ENCODE peak calls at places on chromosomes 11 and 22, in four cellular contexts. One of them, this sample, is unnamed.

GRCh38 chr11:64769283-64769682 is 9.1 kb downstream of the SF1 start:
- DNase-seq in GM12878: no peak
- DNase-seq in K562: no peak
- DNase-seq in H1: no peak
- DNase-seq in this sample: no peak

GRCh38 chr11:27913650-27914049 is 194.3 kb downstream of the KIF18A start:
- DNase-seq in H1: no peak
- DNase-seq in K562: no peak
- DNase-seq in GM12878: no peak
- DNase-seq in this sample: no peak

GRCh38 chr11:102683277-102683676 is 22.3 kb downstream of the MMP27 start:
- DNase-seq in K562: no peak
- DNase-seq in GM12878: no peak
- DNase-seq in H1: no peak
- DNase-seq in this sample: peak

GRCh38 chr11:530960-531825 is 4.2 kb downstream of the HRAS start:
- DNase-seq in K562: no peak
- DNase-seq in H1: peak
- DNase-seq in GM12878: no peak
- DNase-seq in this sample: no peak

GRCh38 chr11:133964356-133964755 is 7.6 kb upstream of the IGSF9B start:
- DNase-seq in H1: no peak
- DNase-seq in GM12878: no peak
- DNase-seq in K562: no peak
- DNase-seq in this sample: no peak

GRCh38 chr11:72353861-72354260 is 80.5 kb downstream of the CLPB start:
- DNase-seq in GM12878: no peak
- DNase-seq in K562: no peak
- DNase-seq in H1: peak
- DNase-seq in this sample: no peak

GRCh38 chr11:32164836-32165235 is 74.0 kb downstream of the RCN1 start:
- DNase-seq in H1: no peak
- DNase-seq in GM12878: no peak
- DNase-seq in K562: no peak
- DNase-seq in this sample: no peak

GRCh38 chr11:12201016-12201985 is 90.9 kb downstream of the MICAL2 start:
- DNase-seq in K562: peak
- DNase-seq in GM12878: no peak
- DNase-seq in H1: no peak
- DNase-seq in this sample: no peak

GRCh38 chr11:128021304-128022006 is 565.9 kb downstream of the ETS1 start:
- DNase-seq in GM12878: no peak
- DNase-seq in H1: no peak
- DNase-seq in K562: no peak
- DNase-seq in this sample: no peak

GRCh38 chr11:71483689-71484088 is 30.7 kb downstream of the NADSYN1 start:
- DNase-seq in GM12878: no peak
- DNase-seq in K562: no peak
- DNase-seq in H1: no peak
- DNase-seq in this sample: no peak

GRCh38 chr11:7511405-7511804 is 2.4 kb upstream of the PPFIBP2 start:
- DNase-seq in H1: no peak
- DNase-seq in GM12878: no peak
- DNase-seq in K562: no peak
- DNase-seq in this sample: no peak

GRCh38 chr11:60870733-60871377 is 3.5 kb downstream of the ZP1 start:
- DNase-seq in H1: no peak
- DNase-seq in K562: no peak
- DNase-seq in GM12878: no peak
- DNase-seq in this sample: no peak

GRCh38 chr22:46363611-46364321 is 28.3 kb downstream of the TRMU start:
- DNase-seq in K562: no peak
- DNase-seq in H1: no peak
- DNase-seq in GM12878: no peak
- DNase-seq in this sample: no peak

GRCh38 chr22:17120281-17120680 is 879 bp downstream of the TMEM121B start:
- DNase-seq in K562: peak
- DNase-seq in GM12878: no peak
- DNase-seq in H1: peak
- DNase-seq in this sample: no peak

GRCh38 chr22:46348099-46348695 is 12.7 kb downstream of the TRMU start:
- DNase-seq in GM12878: no peak
- DNase-seq in K562: no peak
- DNase-seq in H1: no peak
- DNase-seq in this sample: no peak

GRCh38 chr11:60169264-60169915 is 13.5 kb downstream of the MS4A6A start:
- DNase-seq in H1: peak
- DNase-seq in GM12878: no peak
- DNase-seq in K562: peak
- DNase-seq in this sample: peak

GRCh38 chr11:124069429-124070401 is 28.6 kb upstream of the OR10G7 start:
- DNase-seq in GM12878: peak
- DNase-seq in H1: peak
- DNase-seq in K562: peak
- DNase-seq in this sample: peak

GRCh38 chr11:123474994-123475393 is 44.9 kb downstream of the GRAMD1B start:
- DNase-seq in GM12878: no peak
- DNase-seq in H1: no peak
- DNase-seq in K562: no peak
- DNase-seq in this sample: no peak

GRCh38 chr22:35725521-35725920 is 7.8 kb downstream of the APOL5 start:
- DNase-seq in H1: no peak
- DNase-seq in K562: no peak
- DNase-seq in GM12878: no peak
- DNase-seq in this sample: no peak

GRCh38 chr11:102850973-102851745 is 7.8 kb upstream of the MMP3 start:
- DNase-seq in H1: no peak
- DNase-seq in K562: no peak
- DNase-seq in GM12878: no peak
- DNase-seq in this sample: no peak

GRCh38 chr11:124538019-124538418 is 5.4 kb downstream of the OR8B12 start:
- DNase-seq in H1: no peak
- DNase-seq in K562: peak
- DNase-seq in GM12878: no peak
- DNase-seq in this sample: no peak

GRCh38 chr11:1077417-1078119 is 2.9 kb downstream of the MUC2 start:
- DNase-seq in GM12878: no peak
- DNase-seq in K562: no peak
- DNase-seq in H1: no peak
- DNase-seq in this sample: no peak

GRCh38 chr11:75159081-75159953 is 8.4 kb downstream of the SLCO2B1 start:
- DNase-seq in H1: no peak
- DNase-seq in K562: no peak
- DNase-seq in GM12878: no peak
- DNase-seq in this sample: no peak

GRCh38 chr22:20494978-20495860 is at the start of gene KLHL22:
- DNase-seq in K562: peak
- DNase-seq in GM12878: no peak
- DNase-seq in H1: peak
- DNase-seq in this sample: no peak

GRCh38 chr11:115642660-115643059 is 138.4 kb upstream of the CADM1 start:
- DNase-seq in K562: no peak
- DNase-seq in GM12878: no peak
- DNase-seq in H1: no peak
- DNase-seq in this sample: no peak

GRCh38 chr11:58999291-58999680 is 60.0 kb downstream of the GLYATL1 start:
- DNase-seq in K562: no peak
- DNase-seq in H1: no peak
- DNase-seq in GM12878: no peak
- DNase-seq in this sample: no peak

GRCh38 chr11:7579226-7579825 is 65.5 kb downstream of the PPFIBP2 start:
- DNase-seq in H1: no peak
- DNase-seq in K562: no peak
- DNase-seq in GM12878: no peak
- DNase-seq in this sample: no peak

GRCh38 chr11:534592-535518 is 521 bp downstream of the HRAS start:
- DNase-seq in GM12878: no peak
- DNase-seq in H1: peak
- DNase-seq in K562: no peak
- DNase-seq in this sample: no peak

GRCh38 chr22:48574776-48575566 is 1252.7 kb downstream of the BRD1 start:
- DNase-seq in GM12878: no peak
- DNase-seq in H1: peak
- DNase-seq in K562: no peak
- DNase-seq in this sample: no peak

GRCh38 chr22:34111210-34111824 is 191.0 kb upstream of the LARGE1 start:
- DNase-seq in H1: peak
- DNase-seq in K562: peak
- DNase-seq in GM12878: no peak
- DNase-seq in this sample: no peak

GRCh38 chr11:42205518-42205917 is 746.1 kb upstream of the LRRC4C start:
- DNase-seq in H1: no peak
- DNase-seq in K562: no peak
- DNase-seq in GM12878: no peak
- DNase-seq in this sample: no peak

GRCh38 chr22:49618689-49618953 is 209.1 kb downstream of the BRD1 start:
- DNase-seq in H1: no peak
- DNase-seq in K562: no peak
- DNase-seq in GM12878: no peak
- DNase-seq in this sample: no peak

GRCh38 chr11:44928807-44929206 is 21.9 kb downstream of the TP53I11 start:
- DNase-seq in K562: no peak
- DNase-seq in GM12878: no peak
- DNase-seq in H1: no peak
- DNase-seq in this sample: no peak
- TF ChIP-seq EGR1 in K562: no peak
- TF ChIP-seq EGR1 in GM12878: no peak
- TF ChIP-seq EGR1 in H1: no peak
- TF ChIP-seq EGR1 in this sample: no peak

GRCh38 chr22:40855960-40856512 is 403 bp downstream of the ST13 start:
- DNase-seq in K562: peak
- DNase-seq in H1: no peak
- DNase-seq in GM12878: no peak
- DNase-seq in this sample: no peak
- TF ChIP-seq EGR1 in K562: peak
- TF ChIP-seq EGR1 in H1: no peak
- TF ChIP-seq EGR1 in GM12878: no peak
- TF ChIP-seq EGR1 in this sample: no peak

GRCh38 chr11:108224908-108225786 is 2.3 kb downstream of the ATM start:
- DNase-seq in K562: no peak
- DNase-seq in H1: no peak
- DNase-seq in GM12878: no peak
- DNase-seq in this sample: no peak
- TF ChIP-seq EGR1 in K562: peak
- TF ChIP-seq EGR1 in H1: no peak
- TF ChIP-seq EGR1 in GM12878: no peak
- TF ChIP-seq EGR1 in this sample: no peak

GRCh38 chr11:122100222-122101080 is 15.6 kb downstream of the BLID start:
- DNase-seq in K562: no peak
- DNase-seq in GM12878: no peak
- DNase-seq in H1: peak
- DNase-seq in this sample: no peak
- TF ChIP-seq EGR1 in K562: no peak
- TF ChIP-seq EGR1 in GM12878: no peak
- TF ChIP-seq EGR1 in H1: no peak
- TF ChIP-seq EGR1 in this sample: no peak

GRCh38 chr22:40057652-40058051 is 62.9 kb downstream of the FAM83F start:
- DNase-seq in K562: no peak
- DNase-seq in H1: no peak
- DNase-seq in GM12878: no peak
- DNase-seq in this sample: no peak
- TF ChIP-seq EGR1 in K562: no peak
- TF ChIP-seq EGR1 in H1: no peak
- TF ChIP-seq EGR1 in GM12878: no peak
- TF ChIP-seq EGR1 in this sample: no peak

DNA sequence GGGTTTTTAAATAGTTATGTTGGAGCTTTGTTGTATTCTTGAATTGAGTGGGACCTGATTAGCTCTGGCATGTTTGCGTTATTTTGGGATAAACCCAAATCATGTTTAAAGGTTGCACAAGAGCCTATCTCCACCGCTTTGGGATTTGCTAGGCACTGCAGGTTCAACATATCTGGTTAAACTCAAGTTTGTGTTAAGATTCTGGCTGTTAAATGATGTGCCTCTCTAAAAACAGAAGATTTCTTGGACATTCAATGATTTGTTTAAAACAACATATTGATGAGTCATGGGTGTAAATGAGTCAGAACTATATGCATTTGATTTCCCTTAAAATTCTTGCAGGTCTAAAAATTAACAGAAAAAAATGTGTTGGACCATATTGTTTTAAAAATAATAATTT is 67.4 kb downstream of the AMOTL1 start:
- DNase-seq in H1: no peak
- DNase-seq in K562: no peak
- DNase-seq in GM12878: no peak
- DNase-seq in this sample: no peak
- TF ChIP-seq EGR1 in H1: no peak
- TF ChIP-seq EGR1 in K562: no peak
- TF ChIP-seq EGR1 in GM12878: no peak
- TF ChIP-seq EGR1 in this sample: no peak

GRCh38 chr11:125593113-125593761 is 585 bp downstream of the STT3A start:
- DNase-seq in H1: no peak
- DNase-seq in GM12878: no peak
- DNase-seq in K562: peak
- DNase-seq in this sample: peak
- TF ChIP-seq EGR1 in H1: no peak
- TF ChIP-seq EGR1 in GM12878: no peak
- TF ChIP-seq EGR1 in K562: no peak
- TF ChIP-seq EGR1 in this sample: no peak

DNA sequence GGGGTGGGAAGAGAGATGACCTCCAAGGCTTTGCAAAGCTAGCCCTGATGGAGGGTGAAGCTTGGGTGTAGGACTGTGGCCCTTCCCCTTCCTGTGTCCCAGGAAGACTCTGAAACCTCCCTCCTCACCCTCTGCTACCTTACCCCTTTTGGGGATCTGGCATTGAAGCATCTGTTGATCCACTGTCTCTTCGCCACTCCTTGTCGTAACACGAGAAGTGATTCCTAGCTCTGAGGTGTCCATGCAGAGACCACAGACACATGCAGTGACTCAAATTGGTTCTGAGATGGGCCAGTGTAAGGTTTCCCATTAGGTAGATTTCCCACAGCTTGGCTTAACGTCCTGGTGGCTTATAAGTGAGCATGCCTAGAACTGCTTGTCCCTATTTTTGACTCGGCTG is 101.4 kb downstream of the ZBTB16 start:
- DNase-seq in K562: no peak
- DNase-seq in GM12878: no peak
- DNase-seq in H1: no peak
- DNase-seq in this sample: no peak
- TF ChIP-seq EGR1 in K562: no peak
- TF ChIP-seq EGR1 in GM12878: no peak
- TF ChIP-seq EGR1 in H1: no peak
- TF ChIP-seq EGR1 in this sample: no peak